ENCODE peak calls at places on chromosomes 3 and 15, in four cellular contexts. F is HL-60, X is GM12878, O is K562. B is an unnamed sample.
A peak's percentile ranks its signal among the peaks of the same experiment; 100 is the strongest.

GRCh38 chr15:24878153-24878552 is 76.6 kb upstream of the SNRPN start:
- DNase-seq in X (no peak), O (no peak), F (no peak), B (no peak)

GRCh38 chr3:44065311-44065710 is 176.4 kb upstream of the TOPAZ1 start:
- DNase-seq in X (no peak), O (no peak), F (no peak), B (no peak)

GRCh38 chr3:44584646-44585501 is at the start of gene ZNF660:
- DNase-seq in X (no peak), F (no peak), O (peak; percentile 13), B (peak; percentile 38)

GRCh38 chr3:79012530-79012913 is 755.3 kb downstream of the ROBO1 start:
- DNase-seq in F (no peak), X (no peak), O (no peak), B (no peak)

GRCh38 chr15:60184579-60184978 is 180.5 kb downstream of the FOXB1 start:
- DNase-seq in X (no peak), O (no peak), F (no peak), B (no peak)

GRCh38 chr3:168165390-168166269 is 69.9 kb upstream of the GOLIM4 start:
- DNase-seq in F (peak; percentile 68), O (peak; percentile 66), X (peak; percentile 47), B (peak; percentile 10)

GRCh38 chr3:155737844-155738460 is 6.9 kb downstream of the PLCH1 start:
- DNase-seq in F (peak; percentile 40), X (peak; percentile 48), O (no peak), B (no peak)

GRCh38 chr3:185656321-185656840 is 70.3 kb downstream of the SENP2 start:
- DNase-seq in F (no peak), X (no peak), O (no peak), B (no peak)

GRCh38 chr15:84799511-84800187 is 17.5 kb upstream of the ALPK3 start:
- DNase-seq in O (no peak), F (no peak), X (no peak), B (no peak)

GRCh38 chr3:167631471-167631870 is 22.3 kb downstream of the WDR49 start:
- DNase-seq in O (no peak), F (no peak), X (no peak), B (no peak)

GRCh38 chr3:55486857-55487375 is at the start of gene WNT5A:
- DNase-seq in O (no peak), X (no peak), F (no peak), B (no peak)

GRCh38 chr3:49902511-49903345 is 945 bp downstream of the MST1R start:
- DNase-seq in O (no peak), X (no peak), F (no peak), B (no peak)

GRCh38 chr15:48759921-48760320 is 50.9 kb downstream of the CEP152 start:
- DNase-seq in O (no peak), F (no peak), X (no peak), B (no peak)

GRCh38 chr3:182165234-182165633 is 453.5 kb downstream of the SOX2 start:
- DNase-seq in O (no peak), X (no peak), F (no peak), B (no peak)

GRCh38 chr15:89812126-89812846 is 2.4 kb downstream of the ANPEP start:
- DNase-seq in O (no peak), F (peak; percentile 79), X (no peak), B (no peak)

GRCh38 chr15:28955160-28955502 is 69.4 kb downstream of the APBA2 start:
- DNase-seq in O (peak; percentile 66), X (peak; percentile 17), F (peak; percentile 71), B (no peak)

GRCh38 chr3:57688291-57688690 is 4.6 kb downstream of the DENND6A start:
- DNase-seq in F (no peak), X (no peak), O (no peak), B (no peak)

GRCh38 chr3:53261712-53262111 is 5.9 kb upstream of the TKT start:
- DNase-seq in O (no peak), X (no peak), F (no peak), B (no peak)

GRCh38 chr3:192054881-192055280 is 593.9 kb downstream of the PYDC2 start:
- DNase-seq in X (no peak), F (no peak), O (no peak), B (no peak)

GRCh38 chr3:18797378-18797777 is 350.9 kb upstream of the KCNH8 start:
- DNase-seq in F (no peak), O (no peak), X (no peak), B (no peak)

GRCh38 chr3:39148116-39149058 is 5.0 kb downstream of the CSRNP1 start:
- DNase-seq in O (peak; percentile 42), F (peak; percentile 70), X (no peak), B (no peak)

GRCh38 chr15:100277087-100277855 is 64.5 kb downstream of the ADAMTS17 start:
- DNase-seq in F (no peak), X (no peak), O (no peak), B (no peak)

GRCh38 chr3:128074851-128075515 is 22.7 kb downstream of the SEC61A1 start:
- DNase-seq in X (no peak), F (no peak), O (no peak), B (no peak)

GRCh38 chr3:50267280-50267913 is 1.6 kb upstream of the SEMA3B start:
- DNase-seq in O (no peak), X (no peak), F (no peak), B (no peak)

GRCh38 chr3:105944721-105945120 is 75.9 kb upstream of the CBLB start:
- DNase-seq in X (no peak), O (no peak), F (no peak), B (no peak)

GRCh38 chr3:105944281-105944680 is 75.5 kb upstream of the CBLB start:
- DNase-seq in O (no peak), F (no peak), X (no peak), B (no peak)

GRCh38 chr3:105938101-105938500 is 69.3 kb upstream of the CBLB start:
- DNase-seq in X (no peak), F (no peak), O (no peak), B (no peak)

GRCh38 chr3:105933871-105934270 is 65.1 kb upstream of the CBLB start:
- DNase-seq in F (no peak), O (no peak), X (no peak), B (no peak)

DNA sequence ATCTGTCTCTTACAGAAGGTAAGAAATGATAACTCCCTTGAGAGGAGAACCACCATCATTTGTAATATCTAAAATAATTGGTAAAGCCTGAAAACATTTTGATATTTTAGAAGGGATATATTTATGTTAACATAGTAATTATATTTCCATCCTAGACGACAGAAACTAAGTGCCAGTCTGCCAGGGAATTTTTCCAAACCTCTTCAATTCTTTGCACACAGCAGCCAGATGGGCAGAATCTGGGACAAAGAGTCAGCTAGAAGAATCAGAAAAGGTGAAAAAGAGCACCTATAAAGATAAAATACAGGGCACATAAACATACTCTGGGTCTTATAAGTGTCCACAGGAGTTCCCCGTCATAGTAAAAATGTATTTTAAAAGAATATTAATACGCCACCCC is 70.0 kb upstream of the CBLB start:
- DNase-seq in O (no peak), F (no peak), X (no peak), B (no peak)
- TF ChIP-seq SPI1 in O (no peak), F (no peak), X (no peak), B (no peak)

GRCh38 chr3:65927576-65927975 is 111.1 kb downstream of the MAGI1 start:
- DNase-seq in X (no peak), F (no peak), O (no peak), B (no peak)
- TF ChIP-seq SPI1 in X (no peak), F (no peak), O (no peak), B (no peak)

DNA sequence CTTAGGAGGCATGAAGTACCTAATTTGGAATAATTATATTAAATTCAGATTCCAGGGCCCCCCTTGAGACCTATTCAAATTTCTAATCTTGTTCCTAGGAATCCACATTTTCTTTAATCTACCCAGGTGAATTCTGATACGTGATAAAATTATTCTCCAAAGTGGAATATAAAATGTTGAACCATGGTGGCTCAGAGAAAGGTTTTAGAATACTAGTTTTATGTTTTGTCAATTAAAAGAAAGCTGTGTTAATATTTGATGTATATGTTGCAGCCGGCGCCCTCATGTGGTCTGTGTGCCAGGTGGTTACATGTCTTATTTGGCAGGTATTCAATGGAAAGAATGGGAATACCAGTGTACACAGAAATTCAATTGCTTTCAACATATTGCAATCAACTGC is 321.8 kb downstream of the FEZF2 start:
- DNase-seq in F (no peak), X (no peak), O (peak; percentile 2), B (no peak)
- TF ChIP-seq SPI1 in F (no peak), X (no peak), O (no peak), B (no peak)

GRCh38 chr3:45922039-45922326 is 21.3 kb upstream of the CXCR6 start:
- DNase-seq in O (no peak), F (no peak), X (no peak), B (no peak)

GRCh38 chr3:45922950-45923590 is 20.2 kb upstream of the CXCR6 start:
- DNase-seq in X (no peak), O (no peak), F (no peak), B (no peak)

GRCh38 chr3:45917146-45917885 is 25.9 kb upstream of the CXCR6 start:
- DNase-seq in F (no peak), O (no peak), X (no peak), B (no peak)

GRCh38 chr3:45923755-45924154 is 19.5 kb upstream of the CXCR6 start:
- DNase-seq in X (no peak), O (no peak), F (no peak), B (no peak)

DNA sequence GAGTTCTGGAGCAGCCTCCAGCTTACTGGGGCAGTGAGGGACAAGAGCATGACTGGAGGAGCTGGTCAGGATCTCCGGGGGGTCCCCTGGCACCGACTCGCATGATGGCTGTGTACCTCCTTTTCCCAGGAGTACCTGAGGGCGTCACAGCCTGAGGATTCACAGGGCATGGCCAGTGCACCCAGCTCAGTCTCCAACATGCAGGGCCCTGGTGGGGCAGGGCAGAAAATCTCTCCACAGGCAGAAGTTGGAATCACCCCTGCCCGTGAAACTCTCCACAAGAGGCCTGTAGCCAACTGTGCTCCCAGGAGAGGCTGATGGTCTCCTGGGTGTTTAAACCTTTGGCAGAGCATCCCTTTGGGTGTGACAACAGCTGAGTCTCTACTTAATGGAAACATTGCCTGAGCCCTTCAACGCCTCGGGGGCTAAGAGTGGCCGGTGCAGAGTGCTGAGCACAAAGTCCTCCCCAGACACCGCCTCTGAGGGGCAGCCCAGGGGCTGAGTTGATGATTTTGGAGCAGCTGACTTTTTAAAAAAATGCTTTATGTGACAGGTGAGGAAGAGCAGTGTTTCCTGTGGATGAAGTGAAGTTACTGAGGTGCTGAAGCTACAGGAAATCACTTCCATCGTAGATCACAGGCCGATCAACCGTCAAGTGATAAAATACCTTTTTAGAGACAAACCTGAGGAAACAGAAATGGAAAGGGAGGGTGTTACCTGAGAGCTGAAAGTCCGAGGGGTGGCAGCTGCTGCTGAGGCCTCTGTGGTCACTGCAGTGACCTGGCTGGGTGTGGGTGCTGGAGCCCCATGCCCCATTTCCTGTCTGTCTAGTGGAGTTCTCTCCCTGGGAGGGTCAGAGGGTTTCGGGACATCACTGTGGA is 21.9 kb upstream of the CXCR6 start:
- DNase-seq in F (no peak), O (no peak), X (no peak), B (no peak)
- TF ChIP-seq SPI1 in F (no peak), O (no peak), X (no peak), B (no peak)

B was measured in GM12891.